ENCODE peak calls at places on chromosomes 7 and 10, in nine cellular contexts. One of them, this sample, is unnamed. For H3K4me1, the result is how much of the 10 kb centered on the place peaks cover.

GRCh38 chr7:134996097-134996550 is 9.8 kb downstream of the AGBL3 start:
- DNase-seq in upper lobe of left lung: no peak
- DNase-seq in A549: peak
- DNase-seq in SK-N-SH: peak
- DNase-seq in sigmoid colon: no peak
- DNase-seq in transverse colon: peak
- DNase-seq in stomach: no peak
- DNase-seq in tibial nerve: no peak
- DNase-seq in suprapubic skin: no peak
- DNase-seq in this sample: no peak

GRCh38 chr7:20193242-20193777 is 23.9 kb downstream of the MACC1 start:
- DNase-seq in upper lobe of left lung: no peak
- DNase-seq in stomach: no peak
- DNase-seq in SK-N-SH: no peak
- DNase-seq in transverse colon: no peak
- DNase-seq in A549: no peak
- DNase-seq in suprapubic skin: no peak
- DNase-seq in sigmoid colon: no peak
- DNase-seq in tibial nerve: no peak
- DNase-seq in this sample: no peak

GRCh38 chr10:82378146-82378545 is 503.2 kb downstream of the NRG3 start:
- DNase-seq in sigmoid colon: no peak
- DNase-seq in stomach: peak
- DNase-seq in A549: peak
- DNase-seq in tibial nerve: no peak
- DNase-seq in transverse colon: no peak
- DNase-seq in suprapubic skin: no peak
- DNase-seq in SK-N-SH: peak
- DNase-seq in upper lobe of left lung: peak
- DNase-seq in this sample: no peak

GRCh38 chr10:43235070-43235900 is 31.6 kb downstream of the RASGEF1A start:
- DNase-seq in A549: no peak
- DNase-seq in tibial nerve: no peak
- DNase-seq in suprapubic skin: peak
- DNase-seq in transverse colon: no peak
- DNase-seq in sigmoid colon: peak
- DNase-seq in stomach: no peak
- DNase-seq in SK-N-SH: no peak
- DNase-seq in upper lobe of left lung: peak
- DNase-seq in this sample: no peak

GRCh38 chr10:34655286-34656170 is 159.6 kb downstream of the PARD3 start:
- DNase-seq in stomach: peak
- DNase-seq in suprapubic skin: no peak
- DNase-seq in sigmoid colon: no peak
- DNase-seq in SK-N-SH: peak
- DNase-seq in upper lobe of left lung: no peak
- DNase-seq in A549: peak
- DNase-seq in transverse colon: peak
- DNase-seq in tibial nerve: no peak
- DNase-seq in this sample: no peak

GRCh38 chr10:79979310-79979972 is 30.5 kb upstream of the SFTPD start:
- DNase-seq in A549: no peak
- DNase-seq in suprapubic skin: no peak
- DNase-seq in upper lobe of left lung: peak
- DNase-seq in SK-N-SH: no peak
- DNase-seq in stomach: peak
- DNase-seq in tibial nerve: no peak
- DNase-seq in transverse colon: no peak
- DNase-seq in sigmoid colon: no peak
- DNase-seq in this sample: no peak

GRCh38 chr7:20290505-20291111 is 40.1 kb upstream of the ITGB8 start:
- DNase-seq in SK-N-SH: no peak
- DNase-seq in A549: no peak
- DNase-seq in stomach: no peak
- DNase-seq in tibial nerve: no peak
- DNase-seq in sigmoid colon: no peak
- DNase-seq in transverse colon: no peak
- DNase-seq in suprapubic skin: no peak
- DNase-seq in upper lobe of left lung: no peak
- DNase-seq in this sample: no peak

GRCh38 chr10:52043811-52044210 is 270.3 kb upstream of the DKK1 start:
- DNase-seq in upper lobe of left lung: no peak
- DNase-seq in tibial nerve: no peak
- DNase-seq in transverse colon: no peak
- DNase-seq in SK-N-SH: no peak
- DNase-seq in sigmoid colon: no peak
- DNase-seq in suprapubic skin: no peak
- DNase-seq in stomach: no peak
- DNase-seq in A549: no peak
- DNase-seq in this sample: no peak

GRCh38 chr7:95649546-95649945 is 53.2 kb upstream of the PDK4 start:
- DNase-seq in SK-N-SH: no peak
- DNase-seq in upper lobe of left lung: no peak
- DNase-seq in tibial nerve: no peak
- DNase-seq in stomach: no peak
- DNase-seq in sigmoid colon: no peak
- DNase-seq in transverse colon: no peak
- DNase-seq in suprapubic skin: no peak
- DNase-seq in A549: no peak
- DNase-seq in this sample: no peak

GRCh38 chr7:34066968-34067367 is 161.6 kb downstream of the BMPER start:
- DNase-seq in SK-N-SH: no peak
- DNase-seq in sigmoid colon: no peak
- DNase-seq in suprapubic skin: no peak
- DNase-seq in stomach: no peak
- DNase-seq in upper lobe of left lung: no peak
- DNase-seq in transverse colon: no peak
- DNase-seq in A549: no peak
- DNase-seq in tibial nerve: no peak
- DNase-seq in this sample: no peak

GRCh38 chr7:65809259-65809981 is 63.5 kb upstream of the VKORC1L1 start:
- DNase-seq in upper lobe of left lung: no peak
- DNase-seq in sigmoid colon: no peak
- DNase-seq in transverse colon: no peak
- DNase-seq in SK-N-SH: no peak
- DNase-seq in stomach: no peak
- DNase-seq in A549: no peak
- DNase-seq in suprapubic skin: no peak
- DNase-seq in tibial nerve: no peak
- DNase-seq in this sample: no peak

GRCh38 chr7:75688200-75689136 is 50.3 kb downstream of the HIP1 start:
- DNase-seq in sigmoid colon: peak
- DNase-seq in tibial nerve: no peak
- DNase-seq in upper lobe of left lung: no peak
- DNase-seq in stomach: no peak
- DNase-seq in transverse colon: no peak
- DNase-seq in A549: no peak
- DNase-seq in suprapubic skin: no peak
- DNase-seq in SK-N-SH: peak
- DNase-seq in this sample: peak

DNA sequence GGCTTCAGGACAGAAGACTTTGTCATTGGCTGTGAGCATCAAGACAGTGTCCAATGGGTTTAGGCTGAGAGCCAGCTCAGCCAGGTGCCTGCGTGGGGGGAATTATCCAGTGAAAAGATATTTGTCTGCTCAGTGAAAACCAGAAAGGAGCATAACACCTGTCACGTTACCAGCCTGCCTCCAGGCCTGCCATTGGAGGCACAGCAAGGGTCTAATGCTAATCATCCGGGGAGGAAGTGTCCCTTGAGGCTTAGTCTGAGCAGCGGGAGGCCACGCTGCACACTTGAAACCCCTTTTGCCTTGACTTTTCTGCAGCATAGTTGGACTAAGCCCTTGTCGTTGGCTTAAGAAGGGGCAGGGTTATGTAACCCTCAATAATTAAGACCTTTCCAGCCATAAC is 639.7 kb upstream of the FOXK1 start:
- DNase-seq in upper lobe of left lung: no peak
- DNase-seq in suprapubic skin: no peak
- DNase-seq in transverse colon: no peak
- DNase-seq in SK-N-SH: peak
- DNase-seq in stomach: no peak
- DNase-seq in sigmoid colon: no peak
- DNase-seq in tibial nerve: no peak
- DNase-seq in A549: no peak
- DNase-seq in this sample: no peak
- TF ChIP-seq EP300 in upper lobe of left lung: no peak
- TF ChIP-seq EP300 in suprapubic skin: no peak
- TF ChIP-seq EP300 in transverse colon: no peak
- TF ChIP-seq EP300 in SK-N-SH: no peak
- TF ChIP-seq EP300 in stomach: no peak
- TF ChIP-seq EP300 in sigmoid colon: no peak
- TF ChIP-seq EP300 in tibial nerve: no peak
- TF ChIP-seq EP300 in A549: no peak
- TF ChIP-seq EP300 in this sample: no peak

GRCh38 chr7:139630643-139631519 is 107.4 kb downstream of the CLEC2L start:
- DNase-seq in SK-N-SH: no peak
- DNase-seq in transverse colon: no peak
- DNase-seq in tibial nerve: no peak
- DNase-seq in sigmoid colon: no peak
- DNase-seq in suprapubic skin: no peak
- DNase-seq in upper lobe of left lung: no peak
- DNase-seq in A549: no peak
- DNase-seq in stomach: no peak
- DNase-seq in this sample: no peak

GRCh38 chr7:139634087-139634486 is 110.6 kb downstream of the CLEC2L start:
- DNase-seq in stomach: no peak
- DNase-seq in suprapubic skin: no peak
- DNase-seq in SK-N-SH: no peak
- DNase-seq in upper lobe of left lung: no peak
- DNase-seq in sigmoid colon: no peak
- DNase-seq in A549: no peak
- DNase-seq in tibial nerve: no peak
- DNase-seq in transverse colon: no peak
- DNase-seq in this sample: no peak

GRCh38 chr7:139626817-139627216 is 103.3 kb downstream of the CLEC2L start:
- DNase-seq in SK-N-SH: no peak
- DNase-seq in stomach: no peak
- DNase-seq in suprapubic skin: no peak
- DNase-seq in upper lobe of left lung: no peak
- DNase-seq in transverse colon: no peak
- DNase-seq in sigmoid colon: no peak
- DNase-seq in tibial nerve: no peak
- DNase-seq in A549: no peak
- DNase-seq in this sample: no peak

GRCh38 chr7:139631520-139632031 is 108.1 kb downstream of the CLEC2L start:
- DNase-seq in transverse colon: no peak
- DNase-seq in A549: no peak
- DNase-seq in sigmoid colon: no peak
- DNase-seq in suprapubic skin: no peak
- DNase-seq in SK-N-SH: no peak
- DNase-seq in upper lobe of left lung: no peak
- DNase-seq in stomach: no peak
- DNase-seq in tibial nerve: no peak
- DNase-seq in this sample: no peak

GRCh38 chr7:139629392-139630082 is 106.1 kb downstream of the CLEC2L start:
- DNase-seq in sigmoid colon: no peak
- DNase-seq in SK-N-SH: no peak
- DNase-seq in upper lobe of left lung: no peak
- DNase-seq in A549: no peak
- DNase-seq in suprapubic skin: no peak
- DNase-seq in stomach: no peak
- DNase-seq in transverse colon: no peak
- DNase-seq in tibial nerve: no peak
- DNase-seq in this sample: no peak
- H3K4me1 ChIP-seq in sigmoid colon: under half
- H3K4me1 ChIP-seq in SK-N-SH: under half
- H3K4me1 ChIP-seq in upper lobe of left lung: under half
- H3K4me1 ChIP-seq in A549: under half
- H3K4me1 ChIP-seq in suprapubic skin: under half
- H3K4me1 ChIP-seq in stomach: under half
- H3K4me1 ChIP-seq in transverse colon: under half
- H3K4me1 ChIP-seq in tibial nerve: under half
- H3K4me1 ChIP-seq in this sample: under half

GRCh38 chr7:31052841-31053601 is 913 bp downstream of the ADCYAP1R1 start:
- DNase-seq in stomach: no peak
- DNase-seq in A549: no peak
- DNase-seq in tibial nerve: no peak
- DNase-seq in suprapubic skin: no peak
- DNase-seq in upper lobe of left lung: no peak
- DNase-seq in transverse colon: no peak
- DNase-seq in sigmoid colon: no peak
- DNase-seq in SK-N-SH: peak
- DNase-seq in this sample: no peak

GRCh38 chr7:31052504-31052840 is 364 bp downstream of the ADCYAP1R1 start:
- DNase-seq in stomach: no peak
- DNase-seq in SK-N-SH: peak
- DNase-seq in A549: no peak
- DNase-seq in transverse colon: no peak
- DNase-seq in suprapubic skin: no peak
- DNase-seq in upper lobe of left lung: no peak
- DNase-seq in sigmoid colon: no peak
- DNase-seq in tibial nerve: no peak
- DNase-seq in this sample: no peak

GRCh38 chr7:31053986-31054385 is 1.9 kb downstream of the ADCYAP1R1 start:
- DNase-seq in stomach: no peak
- DNase-seq in SK-N-SH: no peak
- DNase-seq in tibial nerve: no peak
- DNase-seq in A549: no peak
- DNase-seq in sigmoid colon: no peak
- DNase-seq in transverse colon: no peak
- DNase-seq in suprapubic skin: no peak
- DNase-seq in upper lobe of left lung: no peak
- DNase-seq in this sample: no peak

GRCh38 chr7:31049001-31049765 is 2.9 kb upstream of the ADCYAP1R1 start:
- DNase-seq in transverse colon: no peak
- DNase-seq in stomach: no peak
- DNase-seq in sigmoid colon: no peak
- DNase-seq in tibial nerve: no peak
- DNase-seq in suprapubic skin: no peak
- DNase-seq in upper lobe of left lung: no peak
- DNase-seq in SK-N-SH: peak
- DNase-seq in A549: no peak
- DNase-seq in this sample: no peak

GRCh38 chr7:31051598-31052503 is at the start of gene ADCYAP1R1:
- DNase-seq in SK-N-SH: peak
- DNase-seq in A549: no peak
- DNase-seq in upper lobe of left lung: no peak
- DNase-seq in stomach: no peak
- DNase-seq in sigmoid colon: peak
- DNase-seq in suprapubic skin: no peak
- DNase-seq in transverse colon: no peak
- DNase-seq in tibial nerve: no peak
- DNase-seq in this sample: no peak
- H3K4me3 ChIP-seq in SK-N-SH: peak
- H3K4me3 ChIP-seq in A549: peak
- H3K4me3 ChIP-seq in upper lobe of left lung: no peak
- H3K4me3 ChIP-seq in stomach: peak
- H3K4me3 ChIP-seq in sigmoid colon: peak
- H3K4me3 ChIP-seq in suprapubic skin: peak
- H3K4me3 ChIP-seq in transverse colon: peak
- H3K4me3 ChIP-seq in tibial nerve: peak
- H3K4me3 ChIP-seq in this sample: peak

DNA sequence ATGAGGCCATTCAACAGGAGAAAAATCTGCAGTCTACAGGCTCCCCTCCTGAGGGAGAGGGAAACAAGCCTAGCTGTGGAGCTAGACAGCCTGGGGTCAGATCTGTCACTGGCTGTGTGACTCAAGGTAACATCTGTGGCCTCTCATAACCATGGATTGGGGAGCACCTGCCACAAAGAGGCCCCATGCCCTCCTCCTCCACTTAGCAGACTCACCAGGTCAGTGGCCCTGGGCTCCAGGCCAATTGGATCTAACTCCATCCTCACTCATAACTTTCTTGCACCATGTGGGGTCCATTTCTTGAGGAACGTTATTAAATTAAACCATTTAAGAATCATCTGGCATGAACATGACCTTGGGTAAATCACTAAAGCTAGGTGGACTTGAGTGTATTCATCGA is 1.8 kb downstream of the GDF10 start:
- DNase-seq in suprapubic skin: no peak
- DNase-seq in SK-N-SH: no peak
- DNase-seq in stomach: no peak
- DNase-seq in transverse colon: no peak
- DNase-seq in A549: no peak
- DNase-seq in tibial nerve: no peak
- DNase-seq in upper lobe of left lung: no peak
- DNase-seq in sigmoid colon: no peak
- DNase-seq in this sample: no peak
- TF ChIP-seq EP300 in suprapubic skin: no peak
- TF ChIP-seq EP300 in SK-N-SH: no peak
- TF ChIP-seq EP300 in stomach: no peak
- TF ChIP-seq EP300 in transverse colon: no peak
- TF ChIP-seq EP300 in A549: no peak
- TF ChIP-seq EP300 in tibial nerve: no peak
- TF ChIP-seq EP300 in upper lobe of left lung: no peak
- TF ChIP-seq EP300 in sigmoid colon: no peak
- TF ChIP-seq EP300 in this sample: no peak